ENCODE peak calls at places on chromosomes 2 and 18, in five cellular contexts. V is astrocyte; J is retinal pigment epithelial cell; F is effector memory CD4-positive, alpha-beta T cell; Y is kidney. A is an unnamed sample.

GRCh38 chr2:38622210-38622609 is 19.5 kb upstream of the HNRNPLL start:
- DNase-seq in Y (no peak), V (no peak), J (no peak), F (no peak), A (no peak)

GRCh38 chr18:51275712-51276473 is 78.4 kb upstream of the MEX3C start:
- DNase-seq in J (no peak), V (no peak), F (no peak), Y (no peak), A (no peak)

GRCh38 chr2:65922030-65922429 is 489.6 kb upstream of the SPRED2 start:
- DNase-seq in Y (no peak), V (no peak), J (no peak), F (no peak), A (no peak)

GRCh38 chr18:50877545-50878265 is 1.2 kb upstream of the ME2 start:
- DNase-seq in J (no peak), F (no peak), Y (no peak), V (no peak), A (no peak)

GRCh38 chr18:45106331-45106774 is 425.7 kb downstream of the SETBP1 start:
- DNase-seq in V (peak), Y (no peak), F (no peak), J (no peak), A (no peak)

GRCh38 chr2:203252851-203253250 is 14.0 kb downstream of the CYP20A1 start:
- DNase-seq in F (no peak), J (no peak), Y (no peak), V (no peak), A (no peak)

GRCh38 chr2:25339791-25340339 is 1.9 kb downstream of the DNMT3A start:
- DNase-seq in V (no peak), Y (peak), J (no peak), F (no peak), A (peak)

GRCh38 chr2:71631411-71631931 is 178.1 kb downstream of the DYSF start:
- DNase-seq in J (no peak), V (peak), F (no peak), Y (no peak), A (no peak)

GRCh38 chr2:114550895-114551793 is 108.7 kb downstream of the DPP10 start:
- DNase-seq in Y (no peak), F (no peak), V (peak), J (no peak), A (peak)

GRCh38 chr18:13392029-13392750 is 173.6 kb downstream of the LDLRAD4 start:
- DNase-seq in V (no peak), Y (no peak), F (no peak), J (no peak), A (no peak)

GRCh38 chr2:149330127-149331022 is at the start of gene LYPD6:
- DNase-seq in F (no peak), V (peak), J (peak), Y (peak), A (peak)